ENCODE peak calls at places on chromosomes 4 and X, in seven cellular contexts. U is lower lobe of right lung; Z is psoas muscle; W is CD4-positive, CD25-positive, alpha-beta regulatory T cell; T is cardiac muscle cell; D is brain microvascular endothelial cell; R is A549. Y is an unnamed sample.

GRCh38 chrX:12975999-12976558 is 1.2 kb downstream of the TMSB4X start:
- DNase-seq in U (peak), Z (peak), W (no peak), T (peak), D (peak), R (peak), Y (no peak)

GRCh38 chr4:102172341-102172740 is 172.9 kb downstream of the SLC39A8 start:
- DNase-seq in U (no peak), Z (no peak), W (no peak), T (no peak), D (no peak), R (no peak), Y (no peak)

GRCh38 chr4:117481742-117482141 is 396.4 kb upstream of the TRAM1L1 start:
- DNase-seq in U (no peak), Z (no peak), W (no peak), T (no peak), D (peak), R (no peak), Y (no peak)

GRCh38 chr4:34193451-34194154 is 2050.7 kb downstream of the ARAP2 start:
- DNase-seq in U (no peak), Z (no peak), W (no peak), T (no peak), D (no peak), R (no peak), Y (no peak)

GRCh38 chr4:80069837-80070788 is 2.9 kb downstream of the ANTXR2 start:
- DNase-seq in U (no peak), Z (no peak), W (no peak), T (no peak), D (no peak), R (no peak), Y (no peak)

GRCh38 chrX:84362184-84362838 is 139.9 kb downstream of the HDX start:
- DNase-seq in U (no peak), Z (no peak), W (no peak), T (no peak), D (no peak), R (no peak), Y (no peak)

GRCh38 chr4:76784237-76784636 is 113.7 kb downstream of the SOWAHB start:
- DNase-seq in U (no peak), Z (no peak), W (no peak), T (no peak), D (peak), R (no peak), Y (no peak)

GRCh38 chr4:188958346-188958745 is 819.1 kb downstream of the TRIML1 start:
- DNase-seq in U (no peak), Z (no peak), W (no peak), T (no peak), D (no peak), R (no peak), Y (no peak)

GRCh38 chr4:151692443-151692782 is 68.4 kb downstream of the GATB start:
- DNase-seq in U (no peak), Z (no peak), W (no peak), T (no peak), D (no peak), R (no peak), Y (no peak)

GRCh38 chrX:46965125-46965758 is 53.0 kb downstream of the JADE3 start:
- DNase-seq in U (no peak), Z (no peak), W (no peak), T (no peak), D (peak), R (no peak), Y (no peak)

GRCh38 chrX:13283968-13284914 is 35.6 kb downstream of the ATXN3L start:
- DNase-seq in U (no peak), Z (no peak), W (no peak), T (no peak), D (peak), R (no peak), Y (no peak)

GRCh38 chr4:17197070-17197469 is 298.6 kb upstream of the LDB2 start:
- DNase-seq in U (no peak), Z (no peak), W (no peak), T (no peak), D (no peak), R (no peak), Y (no peak)

GRCh38 chr4:137032242-137032641 is 500.1 kb downstream of the PCDH18 start:
- DNase-seq in U (no peak), Z (no peak), W (no peak), T (no peak), D (no peak), R (no peak), Y (no peak)

GRCh38 chr4:168978001-168978700 is 31.9 kb downstream of the CBR4 start:
- DNase-seq in U (no peak), Z (no peak), W (no peak), T (no peak), D (peak), R (no peak), Y (no peak)

DNA sequence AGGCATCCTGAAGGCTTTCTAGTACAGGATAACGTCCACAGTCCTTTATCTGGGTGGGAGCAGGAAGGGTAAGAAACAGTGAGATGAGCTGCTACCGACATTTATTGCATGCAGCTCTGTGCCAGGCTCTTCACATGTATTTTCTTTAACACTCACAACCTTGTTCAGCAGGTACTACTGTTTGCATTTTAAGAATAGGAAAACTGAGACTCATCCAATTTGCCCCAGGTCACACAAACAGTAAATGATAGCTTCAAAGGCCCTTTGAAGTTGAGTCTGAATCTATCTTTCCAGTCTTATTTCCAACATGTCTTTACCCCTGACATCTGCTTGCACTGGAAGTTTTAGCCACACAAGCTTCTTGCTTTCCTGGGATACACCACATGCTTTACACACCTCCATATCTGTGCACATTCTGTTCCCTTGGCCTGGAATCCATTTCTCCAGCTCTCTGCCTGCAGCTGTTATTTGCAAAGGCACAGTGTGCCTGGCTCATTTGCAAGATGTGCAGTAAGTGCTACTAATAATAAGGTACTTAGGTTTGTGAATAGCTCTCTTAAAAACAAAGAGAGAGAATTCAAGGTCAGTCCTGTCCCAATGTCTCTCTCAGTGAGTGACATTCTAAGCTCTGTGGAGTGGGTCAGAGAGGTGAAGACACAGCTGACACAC is 61.2 kb downstream of the METTL14 start:
- DNase-seq in U (no peak), Z (peak), W (no peak), T (peak), D (no peak), R (no peak), Y (no peak)
- H3K27ac ChIP-seq in U (no peak), Z (peak), W (no peak), T (peak), D (no peak), R (no peak), Y (peak)

DNA sequence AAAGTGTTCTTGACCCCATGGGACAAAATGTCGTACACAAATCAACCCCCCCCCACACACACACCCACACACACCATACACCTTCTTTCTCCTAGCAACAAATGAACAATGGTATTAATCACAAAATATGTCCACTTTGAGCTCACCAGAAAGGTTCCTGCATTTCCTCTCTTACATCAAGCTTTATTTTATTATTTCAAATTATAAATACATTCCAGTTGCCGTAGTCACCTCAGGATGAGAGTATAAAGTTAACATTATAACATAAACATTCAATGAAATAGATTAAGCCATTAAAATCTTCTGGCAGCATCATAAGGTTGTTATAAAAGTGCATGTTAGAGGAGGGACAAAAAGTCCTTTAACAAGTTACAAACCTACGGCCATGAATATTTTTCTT is 7.3 kb downstream of the XK start:
- DNase-seq in U (no peak), Z (no peak), W (no peak), T (no peak), D (no peak), R (no peak), Y (no peak)
- H3K4me3 ChIP-seq in U (no peak), Z (no peak), W (no peak), T (no peak), D (no peak), R (no peak), Y (no peak)

DNA sequence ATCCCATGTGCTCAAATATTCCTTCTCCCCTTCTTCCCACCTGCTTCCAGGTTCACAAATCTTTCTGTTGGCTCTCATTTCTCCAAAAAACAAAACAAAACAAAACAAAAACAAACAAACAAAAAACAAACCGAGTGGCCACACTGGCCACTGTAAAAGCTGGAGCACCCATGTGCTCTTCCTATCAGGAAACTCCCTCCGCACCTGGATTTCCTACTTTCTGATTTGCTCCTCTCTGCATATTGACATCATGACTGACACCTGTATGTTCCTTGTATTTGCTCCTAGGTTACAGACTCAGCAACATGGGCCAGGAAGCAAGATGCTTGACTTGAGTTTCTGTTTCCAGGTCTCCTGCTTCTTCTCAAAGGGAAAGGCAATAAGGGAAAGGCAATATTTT is 258.8 kb downstream of the GPC3 start:
- DNase-seq in U (no peak), Z (no peak), W (no peak), T (no peak), D (no peak), R (no peak), Y (no peak)
- H3K27ac ChIP-seq in U (no peak), Z (no peak), W (no peak), T (no peak), D (no peak), R (peak), Y (no peak)

GRCh38 chrX:65534450-65535292 is at the start of gene LAS1L:
- DNase-seq in U (peak), Z (peak), W (peak), T (peak), D (peak), R (peak), Y (peak)
- H3K4me3 ChIP-seq in U (peak), Z (peak), W (peak), T (peak), D (peak), R (peak), Y (peak)

Y was measured in coronary artery.